ENCODE peak calls at places on chromosome 19, in nine cellular contexts. I is ovary, W is uterus, O is A549, A is body of pancreas, N is fibroblast of lung, S is Caco-2, K is left lung, E is pancreas. Z is an unnamed sample. For H3K4me1 and H3K9me3, the result is how much of the 10 kb centered on the place peaks cover.

GRCh38 chr19:48481846-48482639 is 12.9 kb downstream of the CYTH2 start:
- DNase-seq in W (no peak), O (no peak), I (no peak), A (no peak), K (no peak), E (no peak), S (no peak), N (no peak), Z (no peak)

GRCh38 chr19:49895566-49896297 is 955 bp downstream of the IL4I1 start:
- DNase-seq in N (no peak), E (no peak), K (no peak), I (no peak), A (no peak), O (no peak), W (no peak), S (no peak), Z (no peak)

GRCh38 chr19:21463449-21464105 is 41.8 kb upstream of the ZNF429 start:
- DNase-seq in S (no peak), E (peak), O (no peak), A (peak), W (no peak), K (peak), N (peak), I (peak), Z (no peak)

GRCh38 chr19:58010507-58010906 is 7.9 kb upstream of the ZNF606 start:
- DNase-seq in S (no peak), A (no peak), E (no peak), N (no peak), K (peak), I (no peak), O (no peak), W (no peak), Z (no peak)

GRCh38 chr19:39413269-39413902 is 917 bp downstream of the PLEKHG2 start:
- DNase-seq in O (peak), S (peak), A (peak), N (peak), W (peak), K (peak), I (peak), E (peak), Z (peak)

GRCh38 chr19:8123683-8124082 is 25.7 kb downstream of the FBN3 start:
- DNase-seq in O (no peak), I (no peak), N (no peak), K (no peak), S (no peak), A (no peak), E (no peak), W (no peak), Z (no peak)

GRCh38 chr19:39927076-39927475 is 7.4 kb downstream of the FCGBP start:
- DNase-seq in E (no peak), W (no peak), I (no peak), K (no peak), O (no peak), A (no peak), N (no peak), S (no peak), Z (peak)

GRCh38 chr19:46431824-46432223 is 3.1 kb upstream of the PNMA8C start:
- DNase-seq in K (no peak), O (no peak), W (no peak), N (no peak), I (no peak), E (peak), A (peak), S (no peak), Z (peak)

GRCh38 chr19:3335431-3336350 is 30.7 kb upstream of the NFIC start:
- DNase-seq in K (peak), A (peak), I (peak), W (peak), E (peak), N (peak), S (no peak), O (no peak), Z (peak)

GRCh38 chr19:46639356-46640061 is 3.5 kb upstream of the GNG8 start:
- DNase-seq in K (peak), N (peak), S (no peak), W (peak), O (no peak), A (no peak), I (peak), E (no peak), Z (no peak)

GRCh38 chr19:48194041-48194871 is 23.8 kb downstream of the ZSWIM9 start:
- DNase-seq in E (no peak), S (peak), W (no peak), O (no peak), I (no peak), K (no peak), A (peak), N (no peak), Z (no peak)

GRCh38 chr19:49637865-49638350 is 2.0 kb downstream of the RRAS start:
- DNase-seq in N (peak), E (peak), O (peak), A (peak), S (peak), W (peak), I (peak), K (peak), Z (peak)

GRCh38 chr19:46714523-46715106 is 2.3 kb downstream of the PRKD2 start:
- DNase-seq in K (no peak), S (peak), I (no peak), O (no peak), E (no peak), N (no peak), W (no peak), A (no peak), Z (no peak)

GRCh38 chr19:1969176-1970002 is 28.4 kb downstream of the CSNK1G2 start:
- DNase-seq in O (no peak), N (no peak), A (no peak), I (no peak), K (peak), S (no peak), E (no peak), W (no peak), Z (no peak)

GRCh38 chr19:2477141-2477710 is 1.3 kb downstream of the GADD45B start:
- DNase-seq in O (no peak), W (peak), A (peak), S (no peak), N (peak), E (peak), I (peak), K (peak), Z (no peak)

GRCh38 chr19:18440421-18440877 is 2.5 kb upstream of the ISYNA1 start:
- DNase-seq in I (peak), N (no peak), E (no peak), O (no peak), A (no peak), W (no peak), S (no peak), K (no peak), Z (no peak)

GRCh38 chr19:58183822-58184215 is 958 bp downstream of the ZNF274 start:
- DNase-seq in W (no peak), O (no peak), I (no peak), E (no peak), K (no peak), A (no peak), N (no peak), S (no peak), Z (no peak)

GRCh38 chr19:44796701-44797115 is 12.2 kb upstream of the BCAM start:
- DNase-seq in W (no peak), A (peak), K (no peak), N (peak), E (peak), I (no peak), S (no peak), O (no peak), Z (no peak)

GRCh38 chr19:46409146-46409545 is 4.2 kb downstream of the CCDC8 start:
- DNase-seq in K (no peak), N (no peak), I (no peak), E (no peak), S (no peak), W (no peak), O (no peak), A (no peak), Z (no peak)

GRCh38 chr19:45607071-45608029 is 5.3 kb upstream of the GPR4 start:
- DNase-seq in S (peak), A (peak), K (peak), W (peak), O (peak), I (peak), N (peak), E (peak), Z (peak)

GRCh38 chr19:53771133-53771532 is 53.0 kb downstream of the NLRP12 start:
- DNase-seq in K (no peak), A (no peak), W (no peak), O (no peak), I (no peak), E (peak), S (peak), N (no peak), Z (no peak)

GRCh38 chr19:58544591-58545285 is 874 bp downstream of the TRIM28 start:
- DNase-seq in A (no peak), N (peak), K (no peak), I (no peak), E (peak), O (peak), W (no peak), S (no peak), Z (no peak)

GRCh38 chr19:35404879-35405622 is 34.2 kb downstream of the GPR42 start:
- DNase-seq in I (peak), E (no peak), O (peak), A (no peak), K (no peak), W (no peak), S (peak), N (peak), Z (no peak)

GRCh38 chr19:47573076-47574026 is at the start of gene ZNF541:
- DNase-seq in W (peak), N (peak), K (peak), S (no peak), A (peak), I (peak), O (no peak), E (peak), Z (peak)

GRCh38 chr19:50025794-50026549 is at the start of gene ZNF473:
- DNase-seq in I (peak), E (peak), K (peak), W (peak), S (peak), O (peak), N (peak), A (peak), Z (peak)

GRCh38 chr19:50030937-50031336 is 5.1 kb downstream of the ZNF473 start:
- DNase-seq in A (no peak), K (no peak), N (no peak), S (no peak), I (no peak), W (no peak), O (no peak), E (no peak), Z (no peak)

GRCh38 chr19:41355802-41356201 is 2.1 kb upstream of the TGFB1 start:
- DNase-seq in E (no peak), W (no peak), N (no peak), K (no peak), O (no peak), S (no peak), A (no peak), I (no peak), Z (no peak)

GRCh38 chr19:46620716-46621115 is 4.2 kb downstream of the PTGIR start:
- DNase-seq in S (no peak), A (no peak), O (no peak), E (no peak), K (peak), W (no peak), I (no peak), N (peak), Z (no peak)

GRCh38 chr19:50975766-50976165 is 6.4 kb upstream of the KLK6 start:
- DNase-seq in K (no peak), O (peak), E (no peak), S (peak), A (no peak), W (no peak), N (no peak), I (no peak), Z (no peak)

GRCh38 chr19:610801-611505 is 21.3 kb downstream of the HCN2 start:
- DNase-seq in I (peak), S (no peak), O (no peak), A (peak), K (no peak), N (peak), E (no peak), W (peak), Z (no peak)

GRCh38 chr19:48698046-48698445 is 2.3 kb downstream of the FUT2 start:
- DNase-seq in S (no peak), E (peak), O (no peak), N (peak), W (no peak), I (no peak), A (peak), K (no peak), Z (no peak)

GRCh38 chr19:7340959-7341837 is 7.5 kb upstream of the ARHGEF18 start:
- DNase-seq in O (peak), W (peak), A (peak), K (peak), E (peak), I (peak), N (peak), S (peak), Z (peak)

GRCh38 chr19:55692681-55693081 is 17.7 kb downstream of the EPN1 start:
- DNase-seq in E (no peak), K (peak), A (no peak), S (peak), N (no peak), I (no peak), W (no peak), O (no peak), Z (peak)

GRCh38 chr19:7612282-7613274 is 16.8 kb downstream of the XAB2 start:
- DNase-seq in W (no peak), E (no peak), A (no peak), O (no peak), K (no peak), S (no peak), I (no peak), N (no peak), Z (no peak)

GRCh38 chr19:16496613-16496983 is 404 bp downstream of the C19orf44 start:
- DNase-seq in E (no peak), A (no peak), S (no peak), I (peak), N (peak), O (no peak), K (peak), W (peak), Z (peak)

GRCh38 chr19:12736854-12737665 is at the start of gene GET3:
- DNase-seq in E (peak), A (peak), O (peak), N (peak), K (peak), S (peak), W (peak), I (peak), Z (peak)
- TF ChIP-seq CTCF in E (no peak), A (no peak), O (no peak), N (no peak), K (no peak), S (no peak), W (no peak), I (peak), Z (peak)

GRCh38 chr19:5913739-5914357 is at the start of gene CAPS:
- DNase-seq in A (peak), I (no peak), K (peak), O (peak), N (peak), W (no peak), S (no peak), E (peak), Z (peak)
- H3K4me1 ChIP-seq in A (under half), I (under half), K (under half), O (under half), N (under half), W (under half), S (under half), E (under half), Z (under half)

DNA sequence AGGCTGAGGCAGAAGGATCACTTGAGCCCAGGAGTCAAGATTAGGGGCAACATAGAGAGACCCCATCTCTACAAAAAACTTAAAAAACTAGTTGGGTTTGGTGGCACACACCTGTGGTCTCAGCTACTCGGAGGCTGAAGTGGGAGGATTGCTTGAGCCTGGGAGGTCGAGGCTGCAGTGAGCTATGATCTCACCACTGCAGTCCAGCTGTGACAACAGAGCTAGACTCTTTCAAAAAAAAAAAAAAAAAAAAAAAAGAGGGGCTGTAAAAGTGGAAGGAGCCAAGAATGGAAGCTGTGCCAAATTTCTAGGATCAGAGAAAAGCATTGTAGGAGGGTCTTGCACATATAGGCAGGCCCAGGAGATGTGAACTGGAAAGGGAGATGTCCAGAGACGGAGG is 9.6 kb downstream of the DNASE2 start:
- DNase-seq in E (no peak), N (no peak), I (no peak), W (no peak), K (no peak), O (no peak), S (no peak), A (no peak), Z (no peak)
- H3K9me3 ChIP-seq in E (under half), N (under half), I (under half), W (under half), K (under half), O (under half), S (under half), A (under half), Z (under half)

GRCh38 chr19:13366529-13367143 is 139.6 kb downstream of the CACNA1A start:
- DNase-seq in K (no peak), A (no peak), E (no peak), N (peak), I (no peak), W (no peak), O (peak), S (no peak), Z (no peak)
- TF ChIP-seq CTCF in K (no peak), A (no peak), E (no peak), N (peak), I (no peak), W (no peak), O (peak), S (peak), Z (no peak)

GRCh38 chr19:33432408-33433170 is 59.1 kb downstream of the CEBPG start:
- DNase-seq in I (no peak), E (no peak), S (peak), N (no peak), O (no peak), W (no peak), A (no peak), K (peak), Z (no peak)
- H3K4me1 ChIP-seq in I (under half), E (under half), S (under half), N (under half), O (under half), W (under half), A (under half), K (under half), Z (under half)

DNA sequence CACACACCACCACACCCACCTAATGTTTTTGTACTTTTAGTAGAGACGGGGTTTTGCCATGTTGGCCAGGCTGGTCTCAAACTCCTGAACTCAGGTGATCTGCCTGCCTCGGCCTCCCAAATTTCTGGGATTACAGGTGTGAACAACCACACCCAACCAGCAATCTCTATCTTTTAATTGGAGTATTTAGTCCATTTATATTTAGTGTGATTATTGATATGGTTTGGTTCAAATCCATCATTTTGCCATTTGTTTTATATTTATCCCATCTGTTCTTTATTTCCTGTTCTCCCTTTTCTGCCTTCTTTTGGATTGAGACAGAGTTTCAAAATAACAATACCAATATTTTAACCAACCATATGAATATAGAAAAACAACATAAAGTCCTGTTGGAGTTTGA is 4.1 kb downstream of the ZNF420 start:
- DNase-seq in S (no peak), N (no peak), W (no peak), I (no peak), E (no peak), K (no peak), O (no peak), A (no peak), Z (no peak)
- H3K9me3 ChIP-seq in S (under half), N (under half), W (under half), I (under half), E (under half), K (under half), O (half or more), A (under half), Z (half or more)

DNA sequence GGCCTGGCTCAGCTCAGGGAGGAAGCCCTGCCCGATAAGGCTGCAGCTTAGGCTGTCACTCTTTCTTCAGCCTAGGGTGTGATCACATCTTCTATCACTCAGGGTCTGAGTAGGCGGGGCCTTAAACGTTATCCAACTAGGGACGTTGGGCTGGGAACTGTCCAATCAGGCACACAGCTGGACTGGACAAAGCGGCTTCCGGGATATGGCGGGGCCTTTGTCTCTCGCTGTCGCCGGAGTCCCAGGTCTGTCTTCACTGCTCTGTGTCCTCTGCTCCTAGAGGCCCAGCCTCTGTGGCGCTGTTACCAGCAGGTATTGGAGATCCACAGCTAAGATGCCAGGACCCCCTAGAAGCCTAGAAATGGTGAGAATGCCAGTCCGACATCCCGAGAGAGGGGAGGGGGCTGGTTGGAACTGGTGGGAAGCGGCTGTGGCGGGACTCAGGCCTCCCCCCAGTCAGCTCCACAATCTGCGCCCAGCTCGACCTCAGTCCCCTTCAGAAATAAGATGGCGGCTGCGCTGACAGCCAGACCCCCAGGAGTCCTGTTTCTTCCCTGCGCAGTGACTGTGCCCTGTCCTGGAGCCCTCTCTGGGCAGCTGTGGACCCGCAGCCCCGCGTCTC is at the start of gene ZNF254:
- DNase-seq in S (peak), E (peak), N (peak), O (peak), A (peak), I (peak), K (peak), W (peak), Z (peak)
- TF ChIP-seq CTCF in S (no peak), E (no peak), N (no peak), O (no peak), A (no peak), I (no peak), K (no peak), W (no peak), Z (no peak)

GRCh38 chr19:33379151-33379829 is 5.8 kb downstream of the CEBPG start:
- DNase-seq in S (peak), A (no peak), W (no peak), E (no peak), O (no peak), K (no peak), I (no peak), N (no peak), Z (no peak)

GRCh38 chr19:33382006-33382405 is 8.5 kb downstream of the CEBPG start:
- DNase-seq in K (no peak), O (no peak), W (no peak), S (no peak), E (no peak), A (no peak), I (no peak), N (no peak), Z (no peak)

GRCh38 chr19:33383722-33384292 is 10.3 kb downstream of the CEBPG start:
- DNase-seq in W (no peak), I (no peak), A (no peak), O (no peak), S (peak), K (no peak), E (no peak), N (no peak), Z (no peak)

GRCh38 chr19:33377586-33378475 is 4.3 kb downstream of the CEBPG start:
- DNase-seq in W (no peak), K (no peak), N (peak), I (no peak), A (no peak), O (no peak), S (peak), E (no peak), Z (no peak)

DNA sequence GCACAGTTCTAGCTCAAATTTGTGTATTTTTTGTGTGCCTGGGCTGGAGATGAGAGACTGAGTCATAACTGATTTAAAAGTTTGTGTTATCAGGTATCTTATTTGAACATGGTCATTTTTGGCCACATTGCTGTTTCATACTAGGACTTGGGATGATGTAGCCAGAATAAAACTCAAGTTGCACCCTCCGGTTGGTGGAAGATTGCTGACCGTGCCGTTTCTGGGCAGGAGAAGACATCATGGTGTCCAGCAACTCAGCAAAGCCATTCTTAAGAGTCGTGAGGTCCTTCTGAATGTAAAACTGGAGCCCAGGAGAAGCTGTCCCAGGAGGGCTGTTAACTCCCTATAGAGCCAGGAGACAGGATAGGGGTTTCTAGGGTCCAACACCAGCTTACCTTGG is 7.6 kb downstream of the CEBPG start:
- DNase-seq in N (no peak), E (no peak), W (no peak), I (no peak), K (no peak), O (no peak), S (peak), A (no peak), Z (no peak)
- H3K4me1 ChIP-seq in N (under half), E (under half), W (under half), I (under half), K (under half), O (under half), S (under half), A (under half), Z (under half)

Z was measured in tibial artery.